ENCODE peak calls at places on chromosomes 12 and 14, in six cellular contexts. N, X, D, C, U and V are unnamed samples.

GRCh38 chr12:50985322-50985721 is 33.0 kb downstream of the HIGD1C start:
- DNase-seq in N (no peak), D (no peak), C (no peak), X (peak), U (no peak), V (peak)

GRCh38 chr12:89335452-89336244 is 16.7 kb downstream of the DUSP6 start:
- DNase-seq in D (no peak), N (no peak), C (no peak), X (no peak), U (no peak), V (no peak)

GRCh38 chr14:104559769-104560585 is 19.6 kb upstream of the C14orf180 start:
- DNase-seq in X (no peak), N (no peak), D (no peak), C (no peak), U (no peak), V (no peak)

GRCh38 chr12:109687250-109687649 is 26.4 kb upstream of the FAM222A start:
- DNase-seq in D (no peak), U (no peak), C (no peak), N (no peak), X (no peak), V (no peak)

GRCh38 chr12:26124491-26125450 is at the start of gene BHLHE41:
- DNase-seq in D (peak), X (peak), C (peak), U (no peak), N (peak), V (peak)

GRCh38 chr14:47186491-47186890 is 488.9 kb downstream of the MDGA2 start:
- DNase-seq in C (no peak), N (no peak), D (no peak), X (peak), U (no peak), V (no peak)

GRCh38 chr12:104579716-104580495 is 123.2 kb downstream of the CHST11 start:
- DNase-seq in N (no peak), D (no peak), C (no peak), U (no peak), X (no peak), V (peak)

GRCh38 chr12:29674463-29674862 is 109.3 kb downstream of the TMTC1 start:
- DNase-seq in U (no peak), C (no peak), D (no peak), X (no peak), N (no peak), V (no peak)

GRCh38 chr14:96204151-96205058 is at the start of gene BDKRB2:
- DNase-seq in N (peak), X (peak), U (peak), C (peak), D (peak), V (peak)

GRCh38 chr14:100538566-100539318 is 48.5 kb downstream of the BEGAIN start:
- DNase-seq in C (no peak), N (no peak), D (no peak), X (no peak), U (no peak), V (no peak)

GRCh38 chr12:130126023-130126432 is 36.2 kb upstream of the FZD10 start:
- DNase-seq in N (no peak), D (no peak), U (no peak), X (no peak), C (no peak), V (no peak)

GRCh38 chr12:11822071-11822818 is 172.8 kb downstream of the ETV6 start:
- DNase-seq in N (no peak), C (no peak), D (peak), X (peak), U (peak), V (peak)

GRCh38 chr12:88339254-88339949 is 197.3 kb downstream of the TMTC3 start:
- DNase-seq in D (no peak), N (no peak), U (no peak), C (no peak), X (peak), V (peak)

GRCh38 chr12:120497524-120498150 is 1.7 kb downstream of the DYNLL1 start:
- DNase-seq in N (no peak), D (no peak), C (no peak), U (no peak), X (peak), V (no peak)

GRCh38 chr14:96466918-96467317 is 35.3 kb upstream of the PAPOLA start:
- DNase-seq in D (no peak), U (no peak), C (no peak), X (no peak), N (no peak), V (no peak)

GRCh38 chr14:56118611-56119181 is 485 bp downstream of the PELI2 start:
- DNase-seq in D (peak), C (no peak), N (no peak), U (no peak), X (peak), V (peak)

GRCh38 chr14:63752449-63753169 is 24.7 kb upstream of the SGPP1 start:
- DNase-seq in N (no peak), C (peak), U (no peak), D (no peak), X (peak), V (peak)

GRCh38 chr12:120069278-120069677 is 47.3 kb downstream of the RAB35 start:
- DNase-seq in C (no peak), N (no peak), U (no peak), D (no peak), X (no peak), V (no peak)